ENCODE peak calls at places on chromosomes 16 and 17, in five cellular contexts. P is right cardiac atrium; I is CD8-positive, alpha-beta memory T cell; R is hepatic stellate cell; N is endothelial cell. H is an unnamed sample.

GRCh38 chr16:17866991-17867390 is 396.2 kb upstream of the XYLT1 start:
- DNase-seq in P (no peak), I (no peak), R (no peak), N (no peak), H (no peak)

GRCh38 chr16:23434380-23434779 is 18.6 kb downstream of the COG7 start:
- DNase-seq in P (no peak), I (no peak), R (peak; percentile 38), N (peak; percentile 44), H (peak; percentile 75)

GRCh38 chr16:19083670-19084069 is 16.3 kb downstream of the COQ7 start:
- DNase-seq in P (no peak), I (no peak), R (no peak), N (no peak), H (no peak)

GRCh38 chr17:63665527-63666214 is 34.3 kb downstream of the LIMD2 start:
- DNase-seq in P (no peak), I (no peak), R (no peak), N (peak; percentile 24), H (no peak)

GRCh38 chr17:39194985-39195524 is 2.4 kb downstream of the CACNB1 start:
- DNase-seq in P (peak; percentile 47), I (no peak), R (no peak), N (no peak), H (no peak)

GRCh38 chr17:2634361-2634960 is 41.0 kb downstream of the PAFAH1B1 start:
- DNase-seq in P (no peak), I (no peak), R (no peak), N (no peak), H (no peak)

GRCh38 chr17:77594416-77595209 is 363.9 kb upstream of the TNRC6C start:
- DNase-seq in P (no peak), I (no peak), R (no peak), N (no peak), H (no peak)

GRCh38 chr17:66397486-66397885 is 95.1 kb downstream of the PRKCA start:
- DNase-seq in P (no peak), I (no peak), R (no peak), N (no peak), H (no peak)

GRCh38 chr17:35286120-35286781 is 43.4 kb downstream of the SLFN5 start:
- DNase-seq in P (no peak), I (no peak), R (no peak), N (no peak), H (no peak)

GRCh38 chr16:1777375-1778199 is 4.7 kb upstream of the MRPS34 start:
- DNase-seq in P (peak; percentile 62), I (no peak), R (no peak), N (no peak), H (no peak)

GRCh38 chr17:31392002-31392855 is 754 bp downstream of the RAB11FIP4 start:
- DNase-seq in P (peak; percentile 30), I (no peak), R (no peak), N (no peak), H (no peak)

GRCh38 chr17:10073026-10073425 is 125.4 kb downstream of the GAS7 start:
- DNase-seq in P (no peak), I (no peak), R (no peak), N (no peak), H (no peak)

GRCh38 chr17:82963104-82963950 is 116.1 kb upstream of the METRNL start:
- DNase-seq in P (peak; percentile 94), I (peak; percentile 57), R (peak; percentile 71), N (peak; percentile 66), H (no peak)

GRCh38 chr17:74161501-74161850 is 42.0 kb upstream of the RPL38 start:
- DNase-seq in P (no peak), I (peak; percentile 8), R (no peak), N (no peak), H (no peak)

GRCh38 chr17:49193513-49194296 is 16.7 kb downstream of the GNGT2 start:
- DNase-seq in P (peak; percentile 74), I (no peak), R (no peak), N (peak; percentile 26), H (no peak)

GRCh38 chr16:2467301-2468141 is 3.6 kb upstream of the NTN3 start:
- DNase-seq in P (peak; percentile 95), I (no peak), R (peak; percentile 93), N (peak; percentile 32), H (peak; percentile 49)

GRCh38 chr17:28949185-28950016 is 1.9 kb downstream of the PHF12 start:
- DNase-seq in P (peak; percentile 85), I (peak; percentile 62), R (peak; percentile 50), N (peak; percentile 52), H (no peak)

GRCh38 chr17:77677637-77678036 is 280.9 kb upstream of the TNRC6C start:
- DNase-seq in P (peak; percentile 62), I (peak; percentile 22), R (no peak), N (no peak), H (no peak)

GRCh38 chr17:16491703-16492612 is at the start of gene LRRC75A:
- DNase-seq in P (peak; percentile 80), I (peak; percentile 66), R (peak; percentile 71), N (peak; percentile 51), H (peak; percentile 34)

GRCh38 chr17:50120475-50121253 is 9.3 kb downstream of the SAMD14 start:
- DNase-seq in P (no peak), I (no peak), R (no peak), N (no peak), H (no peak)

GRCh38 chr16:56713794-56714193 is 16.1 kb upstream of the NUP93 start:
- DNase-seq in P (no peak), I (no peak), R (no peak), N (no peak), H (no peak)

GRCh38 chr17:18026408-18026776 is 12.6 kb downstream of the ATPAF2 start:
- DNase-seq in P (peak; percentile 63), I (peak; percentile 68), R (no peak), N (no peak), H (no peak)

GRCh38 chr16:54287758-54288591 is 1.4 kb upstream of the IRX3 start:
- DNase-seq in P (peak; percentile 83), I (no peak), R (no peak), N (peak; percentile 24), H (no peak)

GRCh38 chr17:5888811-5889210 is 181.4 kb upstream of the WSCD1 start:
- DNase-seq in P (no peak), I (no peak), R (no peak), N (no peak), H (no peak)

GRCh38 chr17:16940116-16940881 is 31.6 kb downstream of the TNFRSF13B start:
- DNase-seq in P (no peak), I (peak; percentile 30), R (no peak), N (no peak), H (no peak)

GRCh38 chr16:5073279-5073629 is 1.6 kb downstream of the ALG1 start:
- DNase-seq in P (no peak), I (no peak), R (no peak), N (no peak), H (no peak)

GRCh38 chr17:14205992-14206461 is 30.6 kb downstream of the CDRT15 start:
- DNase-seq in P (peak; percentile 84), I (peak; percentile 82), R (no peak), N (no peak), H (peak; percentile 69)

GRCh38 chr16:83441523-83441922 is 366.3 kb upstream of the HSBP1 start:
- DNase-seq in P (no peak), I (no peak), R (peak; percentile 27), N (no peak), H (peak; percentile 14)

H was measured in NCI-H460.